ENCODE peak calls at places on chromosome 17, in six cellular contexts. Z is Jurkat, Clone E6-1; W is nucleus accumbens; F is IMR-90; J is NCI-H1092 treated with DMSO at 0.1 percent for 48 hours; S is effector memory CD4-positive, alpha-beta T cell. K is an unnamed sample.

GRCh38 chr17:76408037-76408849 is 23.8 kb downstream of the SPHK1 start:
- DNase-seq in Z (peak), W (no peak), F (peak), J (peak), S (peak), K (peak)

GRCh38 chr17:68909066-68909465 is 46.1 kb downstream of the ABCA8 start:
- DNase-seq in Z (no peak), W (no peak), F (peak), J (no peak), S (no peak), K (no peak)

GRCh38 chr17:44008205-44008909 is 3.9 kb downstream of the NAGS start:
- DNase-seq in Z (no peak), W (no peak), F (no peak), J (no peak), S (no peak), K (no peak)

GRCh38 chr17:17398188-17398927 is 78.4 kb upstream of the MED9 start:
- DNase-seq in Z (no peak), W (no peak), F (peak), J (peak), S (no peak), K (peak)

GRCh38 chr17:65154770-65155589 is 17.8 kb downstream of the RGS9 start:
- DNase-seq in Z (no peak), W (no peak), F (peak), J (no peak), S (no peak), K (no peak)

GRCh38 chr17:82315703-82316358 is 1.6 kb downstream of the CD7 start:
- DNase-seq in Z (no peak), W (no peak), F (no peak), J (no peak), S (no peak), K (no peak)

GRCh38 chr17:42345396-42346078 is 42.7 kb downstream of the STAT3 start:
- DNase-seq in Z (no peak), W (no peak), F (no peak), J (no peak), S (no peak), K (no peak)

GRCh38 chr17:38584350-38584925 is 21.3 kb downstream of the SRCIN1 start:
- DNase-seq in Z (no peak), W (peak), F (peak), J (peak), S (peak), K (no peak)

GRCh38 chr17:82690786-82691489 is 7.6 kb downstream of the RAB40B start:
- DNase-seq in Z (no peak), W (peak), F (no peak), J (no peak), S (no peak), K (peak)

GRCh38 chr17:48611681-48612455 is 1.1 kb upstream of the HOXB7 start:
- DNase-seq in Z (no peak), W (no peak), F (no peak), J (no peak), S (no peak), K (no peak)

GRCh38 chr17:9916108-9916507 is 11.0 kb upstream of the RCVRN start:
- DNase-seq in Z (no peak), W (no peak), F (no peak), J (no peak), S (no peak), K (no peak)

GRCh38 chr17:77285594-77286390 is 145.0 kb downstream of the SEC14L1 start:
- DNase-seq in Z (no peak), W (no peak), F (peak), J (no peak), S (no peak), K (peak)

GRCh38 chr17:31321971-31322370 is 549 bp upstream of the EVI2A start:
- DNase-seq in Z (no peak), W (no peak), F (no peak), J (no peak), S (peak), K (no peak)

GRCh38 chr17:16931318-16932060 is 40.4 kb downstream of the TNFRSF13B start:
- DNase-seq in Z (no peak), W (no peak), F (no peak), J (no peak), S (no peak), K (no peak)

GRCh38 chr17:47810200-47810821 is 11.3 kb downstream of the OSBPL7 start:
- DNase-seq in Z (no peak), W (no peak), F (peak), J (no peak), S (no peak), K (no peak)

GRCh38 chr17:1153795-1154546 is 25.8 kb downstream of the ABR start:
- DNase-seq in Z (peak), W (peak), F (peak), J (peak), S (no peak), K (peak)

GRCh38 chr17:836154-836553 is 54.0 kb downstream of the MRM3 start:
- DNase-seq in Z (no peak), W (no peak), F (no peak), J (no peak), S (no peak), K (no peak)

GRCh38 chr17:42485680-42486079 is 27.0 kb downstream of the ATP6V0A1 start:
- DNase-seq in Z (no peak), W (no peak), F (no peak), J (no peak), S (no peak), K (no peak)

GRCh38 chr17:48149174-48150106 is 41.9 kb downstream of the SNX11 start:
- DNase-seq in Z (no peak), W (no peak), F (no peak), J (peak), S (no peak), K (no peak)

GRCh38 chr17:7136266-7136877 is 21.8 kb upstream of the ASGR2 start:
- DNase-seq in Z (peak), W (peak), F (peak), J (peak), S (peak), K (peak)

GRCh38 chr17:35076874-35077273 is 13.4 kb upstream of the RFFL start:
- DNase-seq in Z (no peak), W (no peak), F (no peak), J (no peak), S (no peak), K (no peak)

GRCh38 chr17:13346996-13347762 is 254.6 kb downstream of the HS3ST3A1 start:
- DNase-seq in Z (no peak), W (no peak), F (peak), J (no peak), S (no peak), K (no peak)

GRCh38 chr17:32912218-32912897 is 15.6 kb upstream of the TMEM98 start:
- DNase-seq in Z (no peak), W (no peak), F (peak), J (peak), S (no peak), K (no peak)

K was measured in C1 segment of cervical spinal cord.